ENCODE peak calls at places on chromosomes 12 and 14, in nine cellular contexts. D is right atrium auricular region, G is WERI-Rb-1, C is activated B cell treated with CpG ODN at 0.5 μM for 24 hours, R is K562, E is retinal pigment epithelial cell, F is neural crest cell, T is cardiac muscle cell, M is heart right ventricle. N is an unnamed sample.
A peak's percentile ranks its signal among the peaks of the same experiment; 100 is the strongest.

GRCh38 chr12:41684997-41685396 is 459.7 kb downstream of the GXYLT1 start:
- DNase-seq in G (no peak), T (no peak), R (no peak), D (no peak), M (no peak), C (no peak), F (no peak), E (no peak), N (no peak)

GRCh38 chr12:92378682-92379479 is 233.2 kb upstream of the BTG1 start:
- DNase-seq in M (no peak), E (no peak), R (peak; percentile 90), C (no peak), T (no peak), G (no peak), D (no peak), F (no peak), N (no peak)

GRCh38 chr12:109861689-109862314 is 18.5 kb downstream of the GLTP start:
- DNase-seq in M (no peak), E (no peak), D (no peak), F (no peak), C (no peak), G (no peak), R (no peak), T (no peak), N (no peak)

GRCh38 chr12:23504641-23505399 is 444.6 kb downstream of the SOX5 start:
- DNase-seq in G (no peak), D (no peak), C (no peak), E (no peak), M (no peak), R (no peak), F (no peak), T (no peak), N (no peak)

GRCh38 chr12:131619106-131619642 is 91.7 kb upstream of the SFSWAP start:
- DNase-seq in R (no peak), C (no peak), T (no peak), D (no peak), M (no peak), F (no peak), G (no peak), E (no peak), N (no peak)

GRCh38 chr12:99498756-99499155 is 148.8 kb upstream of the GARIN6 start:
- DNase-seq in E (peak; percentile 47), M (no peak), T (no peak), D (no peak), F (no peak), R (no peak), G (no peak), C (no peak), N (no peak)

GRCh38 chr14:65424531-65424930 is 12.0 kb downstream of the FUT8 start:
- DNase-seq in T (no peak), M (no peak), R (no peak), F (no peak), E (no peak), G (no peak), D (no peak), C (no peak), N (no peak)

GRCh38 chr14:90275820-90276219 is 19.5 kb downstream of the PSMC1 start:
- DNase-seq in E (no peak), M (no peak), R (no peak), C (no peak), F (no peak), G (no peak), D (no peak), T (peak; percentile 73), N (no peak)

GRCh38 chr12:32301216-32301615 is 98.1 kb upstream of the FGD4 start:
- DNase-seq in F (no peak), D (no peak), E (no peak), C (no peak), M (no peak), G (no peak), T (no peak), R (no peak), N (no peak)

GRCh38 chr12:2877959-2878732 is 1.1 kb downstream of the RHNO1 start:
- DNase-seq in E (peak; percentile 68), F (no peak), D (no peak), M (no peak), C (no peak), R (peak; percentile 44), T (peak; percentile 76), G (peak; percentile 45), N (no peak)

GRCh38 chr14:44898547-44898946 is 63.2 kb downstream of the KLHL28 start:
- DNase-seq in F (no peak), T (no peak), D (no peak), C (no peak), G (no peak), M (no peak), E (no peak), R (no peak), N (no peak)

GRCh38 chr14:93958567-93959238 is 17.7 kb downstream of the ASB2 start:
- DNase-seq in D (no peak), G (peak; percentile 33), F (no peak), R (no peak), C (no peak), M (no peak), E (no peak), T (no peak), N (no peak)

GRCh38 chr14:75438486-75439080 is 10.8 kb downstream of the JDP2 start:
- DNase-seq in E (no peak), D (no peak), M (no peak), T (no peak), F (no peak), R (no peak), G (no peak), C (no peak), N (no peak)

GRCh38 chr14:54129850-54130640 is 173.4 kb upstream of the BMP4 start:
- DNase-seq in E (no peak), T (no peak), R (no peak), C (no peak), M (no peak), G (no peak), D (no peak), F (no peak), N (no peak)

GRCh38 chr14:33642080-33642479 is 308.8 kb downstream of the EGLN3 start:
- DNase-seq in D (no peak), R (no peak), G (no peak), T (no peak), C (no peak), M (no peak), F (no peak), E (no peak), N (no peak)

GRCh38 chr12:78562358-78563205 is 302.0 kb upstream of the SYT1 start:
- DNase-seq in M (no peak), D (no peak), C (no peak), F (no peak), T (peak; percentile 41), E (no peak), R (peak; percentile 1), G (no peak), N (no peak)
- TF ChIP-seq CTCF in M (no peak), D (no peak), C (no peak), F (peak; percentile 55), T (peak; percentile 43), E (peak; percentile 38), R (no peak), G (peak; percentile 26), N (peak; percentile 30)

GRCh38 chr14:23828001-23828400 is 125.6 kb upstream of the DHRS4 start:
- DNase-seq in F (no peak), R (no peak), C (no peak), T (no peak), G (no peak), D (no peak), M (no peak), E (no peak), N (no peak)

GRCh38 chr14:23829736-23830474 is 123.7 kb upstream of the DHRS4 start:
- DNase-seq in T (peak; percentile 85), E (peak; percentile 73), D (no peak), F (no peak), R (peak; percentile 1), M (no peak), C (no peak), G (no peak), N (no peak)

GRCh38 chr14:23827100-23827892 is 126.3 kb upstream of the DHRS4 start:
- DNase-seq in C (no peak), E (no peak), D (no peak), F (no peak), M (no peak), G (no peak), T (no peak), R (no peak), N (no peak)

GRCh38 chr14:23828611-23829010 is 125.0 kb upstream of the DHRS4 start:
- DNase-seq in T (no peak), R (no peak), E (no peak), D (no peak), G (no peak), C (no peak), M (no peak), F (no peak), N (no peak)

GRCh38 chr14:23831591-23831990 is 122.0 kb upstream of the DHRS4 start:
- DNase-seq in C (no peak), R (no peak), M (no peak), E (no peak), F (no peak), D (no peak), T (no peak), G (no peak), N (no peak)
- TF ChIP-seq CTCF in C (no peak), R (no peak), M (no peak), E (no peak), F (no peak), D (no peak), T (no peak), G (no peak), N (no peak)

DNA sequence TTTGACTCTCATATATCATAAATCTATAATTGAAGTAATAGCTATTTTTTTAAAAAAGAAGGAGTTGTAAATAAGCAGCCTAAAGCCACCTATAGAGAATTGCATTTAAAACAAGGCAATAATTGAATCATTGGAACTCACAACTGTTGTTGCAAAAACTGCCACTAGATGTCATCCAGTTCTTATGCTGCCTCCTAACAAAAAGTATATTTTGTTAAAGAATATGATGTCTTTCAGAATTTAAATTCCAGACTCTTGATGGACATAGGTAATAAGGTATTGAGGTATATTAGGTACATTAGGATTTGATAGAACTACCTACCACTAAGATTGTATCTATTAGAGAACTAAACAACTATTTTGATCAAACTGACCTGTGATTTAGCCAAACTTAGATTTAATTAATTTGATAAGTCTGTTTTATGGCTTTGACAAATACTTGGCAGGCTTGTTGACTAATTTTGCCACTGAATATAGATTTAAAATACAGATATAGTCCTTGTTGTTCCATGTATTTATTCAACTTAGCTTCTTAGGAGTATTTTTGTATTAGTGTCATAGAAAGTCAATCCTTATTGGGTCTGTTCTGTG is 401.4 kb downstream of the RPL10L start:
- DNase-seq in M (no peak), F (no peak), R (peak; percentile 1), E (no peak), D (no peak), C (no peak), T (peak; percentile 24), G (no peak), N (peak; percentile 8)
- TF ChIP-seq CTCF in M (peak; percentile 31), F (peak; percentile 81), R (peak; percentile 32), E (peak; percentile 75), D (peak; percentile 15), C (no peak), T (peak; percentile 49), G (peak; percentile 44), N (peak; percentile 72)

DNA sequence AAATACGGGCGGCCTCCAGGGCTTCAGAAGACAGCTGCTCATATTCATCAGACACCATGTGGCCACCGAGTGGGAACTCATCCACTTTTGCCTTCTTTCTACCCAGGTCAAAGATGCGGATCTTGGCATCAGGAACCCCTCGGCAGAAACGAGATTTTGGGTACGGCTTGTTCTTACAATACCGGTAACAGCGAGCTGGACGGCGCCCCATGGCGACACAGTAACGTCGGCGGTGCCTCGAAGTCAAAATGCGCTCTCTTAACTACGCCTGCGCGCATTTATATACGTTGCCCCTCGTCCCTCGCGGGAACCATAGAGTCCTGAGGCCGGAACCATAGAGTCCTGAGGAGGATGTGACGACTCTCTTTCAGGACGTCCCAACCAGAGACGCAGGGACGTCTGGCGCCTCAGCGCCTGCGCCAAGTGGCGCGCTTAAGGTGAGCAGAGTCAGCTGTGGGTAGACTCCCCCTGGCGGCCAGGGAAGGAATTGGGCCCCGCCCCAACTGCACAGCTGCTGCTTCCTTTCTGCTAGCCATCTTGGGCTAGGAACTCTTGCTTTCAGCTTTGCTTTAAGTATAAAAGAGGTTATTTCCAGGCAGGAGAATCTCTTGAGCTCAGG is at the start of gene RPL10L:
- DNase-seq in G (no peak), R (peak; percentile 12), T (no peak), F (no peak), D (no peak), E (no peak), C (no peak), M (no peak), N (no peak)
- TF ChIP-seq CTCF in G (peak; percentile 24), R (no peak), T (no peak), F (peak; percentile 30), D (no peak), E (peak; percentile 20), C (no peak), M (no peak), N (peak; percentile 23)

N was measured in endothelial cell.